ENCODE peak calls at places on chromosome 16, in four cellular contexts. One of them, this sample, is unnamed.

GRCh38 chr16:74472010-74472409 is 50.7 kb upstream of the CLEC18B start:
- DNase-seq in heart right ventricle: no peak
- DNase-seq in SK-N-SH: no peak
- DNase-seq in AG09319: no peak
- DNase-seq in this sample: no peak

GRCh38 chr16:2325181-2325580 is 15.3 kb downstream of the ABCA3 start:
- DNase-seq in heart right ventricle: no peak
- DNase-seq in SK-N-SH: no peak
- DNase-seq in AG09319: no peak
- DNase-seq in this sample: no peak

GRCh38 chr16:51982715-51983680 is 563.9 kb downstream of the TOX3 start:
- DNase-seq in heart right ventricle: peak
- DNase-seq in SK-N-SH: peak
- DNase-seq in AG09319: peak
- DNase-seq in this sample: peak

GRCh38 chr16:11292076-11292748 is 11.1 kb upstream of the PRM1 start:
- DNase-seq in heart right ventricle: no peak
- DNase-seq in SK-N-SH: no peak
- DNase-seq in AG09319: no peak
- DNase-seq in this sample: no peak

GRCh38 chr16:20851601-20852000 is 45.3 kb downstream of the REXO5 start:
- DNase-seq in heart right ventricle: peak
- DNase-seq in SK-N-SH: no peak
- DNase-seq in AG09319: peak
- DNase-seq in this sample: no peak

GRCh38 chr16:83793179-83793578 is 14.6 kb upstream of the HSBP1 start:
- DNase-seq in heart right ventricle: no peak
- DNase-seq in SK-N-SH: no peak
- DNase-seq in AG09319: no peak
- DNase-seq in this sample: peak

GRCh38 chr16:56860226-56861020 is 4.6 kb upstream of the SLC12A3 start:
- DNase-seq in heart right ventricle: no peak
- DNase-seq in SK-N-SH: no peak
- DNase-seq in AG09319: no peak
- DNase-seq in this sample: no peak

GRCh38 chr16:73082608-73083007 is 34.7 kb upstream of the ZFHX3 start:
- DNase-seq in heart right ventricle: no peak
- DNase-seq in SK-N-SH: no peak
- DNase-seq in AG09319: peak
- DNase-seq in this sample: no peak

GRCh38 chr16:325375-326155 is 27.0 kb downstream of the AXIN1 start:
- DNase-seq in heart right ventricle: no peak
- DNase-seq in SK-N-SH: no peak
- DNase-seq in AG09319: no peak
- DNase-seq in this sample: no peak

GRCh38 chr16:11285842-11286241 is 4.7 kb upstream of the PRM1 start:
- DNase-seq in heart right ventricle: no peak
- DNase-seq in SK-N-SH: no peak
- DNase-seq in AG09319: no peak
- DNase-seq in this sample: no peak

GRCh38 chr16:53726625-53727024 is 22.7 kb downstream of the FTO start:
- DNase-seq in heart right ventricle: no peak
- DNase-seq in SK-N-SH: no peak
- DNase-seq in AG09319: no peak
- DNase-seq in this sample: no peak

GRCh38 chr16:85639529-85640253 is 26.6 kb downstream of the GSE1 start:
- DNase-seq in heart right ventricle: peak
- DNase-seq in SK-N-SH: peak
- DNase-seq in AG09319: no peak
- DNase-seq in this sample: peak

GRCh38 chr16:14602443-14602963 is 27.6 kb downstream of the PARN start:
- DNase-seq in heart right ventricle: no peak
- DNase-seq in SK-N-SH: no peak
- DNase-seq in AG09319: no peak
- DNase-seq in this sample: no peak

GRCh38 chr16:70331588-70332358 is 14.9 kb upstream of the DDX19A start:
- DNase-seq in heart right ventricle: no peak
- DNase-seq in SK-N-SH: no peak
- DNase-seq in AG09319: no peak
- DNase-seq in this sample: no peak

GRCh38 chr16:56734429-56734828 is 4.5 kb downstream of the NUP93 start:
- DNase-seq in heart right ventricle: no peak
- DNase-seq in SK-N-SH: no peak
- DNase-seq in AG09319: no peak
- DNase-seq in this sample: no peak

GRCh38 chr16:20614201-20615141 is 38.3 kb upstream of the ACSM2B start:
- DNase-seq in heart right ventricle: no peak
- DNase-seq in SK-N-SH: no peak
- DNase-seq in AG09319: no peak
- DNase-seq in this sample: peak